ENCODE peak calls at places on chromosomes 11 and 22, in six cellular contexts. One of them, this sample, is unnamed.

GRCh38 chr11:77051511-77051910 is 15.3 kb upstream of the CAPN5 start:
- DNase-seq in heart left ventricle: no peak
- DNase-seq in neural progenitor cell: no peak
- DNase-seq in brain microvascular endothelial cell: no peak
- DNase-seq in PC-9: no peak
- DNase-seq in IMR-90: no peak
- DNase-seq in this sample: no peak

GRCh38 chr11:28690746-28691145 is 582.6 kb downstream of the METTL15 start:
- DNase-seq in neural progenitor cell: no peak
- DNase-seq in brain microvascular endothelial cell: no peak
- DNase-seq in IMR-90: peak; percentile 75
- DNase-seq in heart left ventricle: no peak
- DNase-seq in PC-9: no peak
- DNase-seq in this sample: no peak

GRCh38 chr11:76510060-76511047 is 65.5 kb downstream of the EMSY start:
- DNase-seq in neural progenitor cell: peak; percentile 57
- DNase-seq in brain microvascular endothelial cell: peak; percentile 40
- DNase-seq in IMR-90: peak; percentile 56
- DNase-seq in heart left ventricle: no peak
- DNase-seq in PC-9: no peak
- DNase-seq in this sample: no peak

GRCh38 chr11:64292458-64293254 is 1.6 kb downstream of the KCNK4 start:
- DNase-seq in heart left ventricle: no peak
- DNase-seq in PC-9: no peak
- DNase-seq in IMR-90: no peak
- DNase-seq in brain microvascular endothelial cell: no peak
- DNase-seq in neural progenitor cell: peak; percentile 42
- DNase-seq in this sample: no peak

GRCh38 chr11:123093686-123094085 is 31.8 kb upstream of the HSPA8 start:
- DNase-seq in heart left ventricle: no peak
- DNase-seq in neural progenitor cell: no peak
- DNase-seq in PC-9: no peak
- DNase-seq in IMR-90: no peak
- DNase-seq in brain microvascular endothelial cell: no peak
- DNase-seq in this sample: no peak

GRCh38 chr22:27420817-27421361 is 380.7 kb downstream of the MN1 start:
- DNase-seq in IMR-90: peak; percentile 95
- DNase-seq in brain microvascular endothelial cell: peak; percentile 93
- DNase-seq in heart left ventricle: peak; percentile 86
- DNase-seq in neural progenitor cell: no peak
- DNase-seq in PC-9: peak; percentile 44
- DNase-seq in this sample: peak; percentile 62

GRCh38 chr11:47333526-47333845 is 19.0 kb downstream of the MYBPC3 start:
- DNase-seq in brain microvascular endothelial cell: no peak
- DNase-seq in IMR-90: no peak
- DNase-seq in heart left ventricle: no peak
- DNase-seq in PC-9: no peak
- DNase-seq in neural progenitor cell: peak; percentile 0
- DNase-seq in this sample: no peak

GRCh38 chr11:12845739-12846358 is 163.3 kb upstream of the RASSF10 start:
- DNase-seq in brain microvascular endothelial cell: no peak
- DNase-seq in neural progenitor cell: peak; percentile 72
- DNase-seq in heart left ventricle: peak; percentile 13
- DNase-seq in PC-9: no peak
- DNase-seq in IMR-90: peak; percentile 78
- DNase-seq in this sample: no peak

GRCh38 chr22:37368058-37368457 is 59.2 kb downstream of the ELFN2 start:
- DNase-seq in heart left ventricle: no peak
- DNase-seq in IMR-90: no peak
- DNase-seq in PC-9: no peak
- DNase-seq in brain microvascular endothelial cell: no peak
- DNase-seq in neural progenitor cell: peak; percentile 31
- DNase-seq in this sample: no peak

GRCh38 chr11:127620660-127621059 is 620.1 kb upstream of the KIRREL3 start:
- DNase-seq in brain microvascular endothelial cell: no peak
- DNase-seq in neural progenitor cell: no peak
- DNase-seq in PC-9: no peak
- DNase-seq in IMR-90: peak; percentile 53
- DNase-seq in heart left ventricle: no peak
- DNase-seq in this sample: no peak

GRCh38 chr11:95494856-95495255 is 263.9 kb upstream of the SESN3 start:
- DNase-seq in heart left ventricle: no peak
- DNase-seq in neural progenitor cell: no peak
- DNase-seq in brain microvascular endothelial cell: no peak
- DNase-seq in IMR-90: no peak
- DNase-seq in PC-9: no peak
- DNase-seq in this sample: no peak

GRCh38 chr22:35203583-35203982 is 53.7 kb upstream of the HMGXB4 start:
- DNase-seq in IMR-90: no peak
- DNase-seq in brain microvascular endothelial cell: no peak
- DNase-seq in PC-9: no peak
- DNase-seq in heart left ventricle: no peak
- DNase-seq in neural progenitor cell: no peak
- DNase-seq in this sample: no peak

GRCh38 chr11:35260342-35260985 is 121.5 kb downstream of the CD44 start:
- DNase-seq in neural progenitor cell: no peak
- DNase-seq in PC-9: no peak
- DNase-seq in heart left ventricle: no peak
- DNase-seq in IMR-90: peak; percentile 96
- DNase-seq in brain microvascular endothelial cell: peak; percentile 84
- DNase-seq in this sample: no peak

GRCh38 chr22:38886333-38886732 is 14.3 kb upstream of the CBX6 start:
- DNase-seq in heart left ventricle: no peak
- DNase-seq in neural progenitor cell: no peak
- DNase-seq in PC-9: no peak
- DNase-seq in IMR-90: no peak
- DNase-seq in brain microvascular endothelial cell: peak; percentile 48
- DNase-seq in this sample: no peak

DNA sequence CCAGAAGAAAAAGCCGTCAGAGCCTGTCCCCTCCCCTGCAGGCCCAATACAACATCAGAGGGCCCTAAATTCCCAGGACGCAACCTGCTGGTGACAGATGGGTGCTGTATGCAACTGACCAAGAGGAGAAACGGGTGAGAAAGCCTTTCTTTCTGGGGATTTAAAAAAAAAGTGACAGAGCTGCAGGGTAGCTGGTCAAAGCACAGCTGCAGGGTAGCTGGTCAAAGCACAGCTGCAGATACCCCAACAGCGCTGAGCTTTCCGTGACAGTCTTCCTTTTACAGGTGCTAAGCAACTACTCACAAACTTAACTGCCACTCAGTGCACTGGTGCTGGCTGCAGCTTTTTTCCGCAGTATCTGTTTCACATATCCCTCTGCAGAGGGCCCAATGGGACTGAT is 17.8 kb downstream of the AP1B1 start:
- DNase-seq in PC-9: no peak
- DNase-seq in neural progenitor cell: peak; percentile 60
- DNase-seq in IMR-90: no peak
- DNase-seq in brain microvascular endothelial cell: no peak
- DNase-seq in heart left ventricle: no peak
- DNase-seq in this sample: no peak
- TF ChIP-seq CTCF in PC-9: no peak
- TF ChIP-seq CTCF in neural progenitor cell: peak; percentile 9
- TF ChIP-seq CTCF in IMR-90: no peak
- TF ChIP-seq CTCF in brain microvascular endothelial cell: no peak
- TF ChIP-seq CTCF in heart left ventricle: no peak
- TF ChIP-seq CTCF in this sample: no peak

GRCh38 chr22:43198936-43199335 is 12.0 kb upstream of the TTLL12 start:
- DNase-seq in IMR-90: no peak
- DNase-seq in heart left ventricle: no peak
- DNase-seq in brain microvascular endothelial cell: no peak
- DNase-seq in neural progenitor cell: no peak
- DNase-seq in PC-9: no peak
- DNase-seq in this sample: no peak

GRCh38 chr22:43197271-43197941 is 10.5 kb upstream of the TTLL12 start:
- DNase-seq in heart left ventricle: no peak
- DNase-seq in brain microvascular endothelial cell: no peak
- DNase-seq in neural progenitor cell: no peak
- DNase-seq in PC-9: no peak
- DNase-seq in IMR-90: no peak
- DNase-seq in this sample: no peak

GRCh38 chr22:43199541-43199940 is 12.6 kb upstream of the TTLL12 start:
- DNase-seq in IMR-90: no peak
- DNase-seq in PC-9: no peak
- DNase-seq in neural progenitor cell: no peak
- DNase-seq in brain microvascular endothelial cell: no peak
- DNase-seq in heart left ventricle: no peak
- DNase-seq in this sample: no peak

GRCh38 chr22:43200031-43200430 is 13.1 kb upstream of the TTLL12 start:
- DNase-seq in IMR-90: no peak
- DNase-seq in heart left ventricle: no peak
- DNase-seq in brain microvascular endothelial cell: no peak
- DNase-seq in PC-9: no peak
- DNase-seq in neural progenitor cell: no peak
- DNase-seq in this sample: no peak

GRCh38 chr22:43198126-43198525 is 11.2 kb upstream of the TTLL12 start:
- DNase-seq in IMR-90: no peak
- DNase-seq in neural progenitor cell: no peak
- DNase-seq in PC-9: no peak
- DNase-seq in brain microvascular endothelial cell: no peak
- DNase-seq in heart left ventricle: no peak
- DNase-seq in this sample: no peak
- H3K4me3 ChIP-seq in IMR-90: no peak overlapping the region
- H3K4me3 ChIP-seq in neural progenitor cell: no peak overlapping the region
- H3K4me3 ChIP-seq in PC-9: no peak overlapping the region
- H3K4me3 ChIP-seq in brain microvascular endothelial cell: no peak overlapping the region
- H3K4me3 ChIP-seq in heart left ventricle: no peak overlapping the region
- H3K4me3 ChIP-seq in this sample: no peak overlapping the region

DNA sequence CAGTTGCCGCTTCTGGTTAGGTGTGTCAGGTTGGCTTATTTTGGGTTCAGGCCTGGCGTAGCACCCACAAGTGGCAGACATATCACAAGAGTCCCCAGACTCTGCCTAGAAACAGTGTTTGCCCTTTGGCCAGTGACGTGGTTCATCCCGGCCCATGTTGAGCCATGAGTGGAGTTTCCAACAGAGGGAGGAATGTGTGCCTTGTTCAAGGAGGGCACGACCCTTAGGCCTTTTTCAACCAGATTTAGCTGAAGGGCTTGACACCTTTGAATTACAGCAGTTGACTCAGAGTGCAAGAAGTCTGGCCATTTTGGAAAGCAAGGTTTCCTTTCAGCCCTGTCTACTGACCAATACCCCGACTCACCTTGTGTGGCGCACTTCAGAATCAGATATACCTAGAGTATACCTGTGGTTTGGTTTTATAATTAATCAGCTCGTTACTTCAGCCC is 15.1 kb upstream of the AIFM3 start:
- DNase-seq in neural progenitor cell: peak; percentile 26
- DNase-seq in brain microvascular endothelial cell: no peak
- DNase-seq in heart left ventricle: no peak
- DNase-seq in IMR-90: no peak
- DNase-seq in PC-9: no peak
- DNase-seq in this sample: no peak
- TF ChIP-seq CTCF in neural progenitor cell: no peak
- TF ChIP-seq CTCF in brain microvascular endothelial cell: no peak
- TF ChIP-seq CTCF in heart left ventricle: no peak
- TF ChIP-seq CTCF in IMR-90: no peak
- TF ChIP-seq CTCF in PC-9: no peak
- TF ChIP-seq CTCF in this sample: no peak

GRCh38 chr11:130144721-130145327 is 14.8 kb upstream of the ST14 start:
- DNase-seq in PC-9: no peak
- DNase-seq in heart left ventricle: no peak
- DNase-seq in neural progenitor cell: peak; percentile 40
- DNase-seq in IMR-90: peak; percentile 20
- DNase-seq in brain microvascular endothelial cell: no peak
- DNase-seq in this sample: peak; percentile 29
- H3K4me3 ChIP-seq in PC-9: no peak overlapping the region
- H3K4me3 ChIP-seq in heart left ventricle: no peak overlapping the region
- H3K4me3 ChIP-seq in neural progenitor cell: no peak overlapping the region
- H3K4me3 ChIP-seq in IMR-90: no peak overlapping the region
- H3K4me3 ChIP-seq in brain microvascular endothelial cell: no peak overlapping the region
- H3K4me3 ChIP-seq in this sample: no peak overlapping the region

GRCh38 chr22:44369241-44369652 is 56.5 kb upstream of the SHISAL1 start:
- DNase-seq in brain microvascular endothelial cell: no peak
- DNase-seq in IMR-90: no peak
- DNase-seq in neural progenitor cell: peak; percentile 52
- DNase-seq in PC-9: no peak
- DNase-seq in heart left ventricle: no peak
- DNase-seq in this sample: no peak
- TF ChIP-seq CTCF in brain microvascular endothelial cell: peak; percentile 33
- TF ChIP-seq CTCF in IMR-90: peak; percentile 4
- TF ChIP-seq CTCF in neural progenitor cell: peak; percentile 62
- TF ChIP-seq CTCF in PC-9: peak; percentile 34
- TF ChIP-seq CTCF in heart left ventricle: no peak
- TF ChIP-seq CTCF in this sample: peak; percentile 36

DNA sequence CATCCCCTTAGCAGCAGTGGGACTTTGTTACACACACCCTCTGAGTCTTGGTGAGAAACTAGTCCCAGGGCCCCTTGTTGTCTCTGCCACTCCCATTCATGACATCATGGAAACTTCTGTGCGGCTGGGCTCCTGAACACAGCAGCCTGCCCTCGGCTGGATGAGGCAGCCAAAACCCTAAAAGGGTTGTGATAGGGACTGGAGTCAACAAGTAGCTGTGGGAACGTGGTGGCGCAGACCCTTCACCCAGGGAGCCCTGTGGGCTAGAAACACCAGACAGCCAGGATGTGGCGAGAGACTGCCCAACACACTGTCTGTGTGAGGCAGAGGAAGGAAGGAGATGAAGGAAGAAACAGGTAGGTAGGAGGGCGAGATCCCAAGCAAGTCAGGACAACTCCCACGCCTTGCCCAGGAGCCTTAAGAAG is 3.9 kb downstream of the CD3D start:
- DNase-seq in IMR-90: no peak
- DNase-seq in PC-9: no peak
- DNase-seq in heart left ventricle: no peak
- DNase-seq in brain microvascular endothelial cell: no peak
- DNase-seq in neural progenitor cell: no peak
- DNase-seq in this sample: no peak
- H3K4me3 ChIP-seq in IMR-90: no peak overlapping the region
- H3K4me3 ChIP-seq in PC-9: no peak overlapping the region
- H3K4me3 ChIP-seq in heart left ventricle: no peak overlapping the region
- H3K4me3 ChIP-seq in brain microvascular endothelial cell: no peak overlapping the region
- H3K4me3 ChIP-seq in neural progenitor cell: no peak overlapping the region
- H3K4me3 ChIP-seq in this sample: no peak overlapping the region

GRCh38 chr11:113014262-113014661 is 53.0 kb downstream of the NCAM1 start:
- DNase-seq in PC-9: no peak
- DNase-seq in heart left ventricle: peak; percentile 19
- DNase-seq in brain microvascular endothelial cell: no peak
- DNase-seq in IMR-90: no peak
- DNase-seq in neural progenitor cell: no peak
- DNase-seq in this sample: no peak
- TF ChIP-seq CTCF in PC-9: no peak
- TF ChIP-seq CTCF in heart left ventricle: no peak
- TF ChIP-seq CTCF in brain microvascular endothelial cell: peak; percentile 19
- TF ChIP-seq CTCF in IMR-90: no peak
- TF ChIP-seq CTCF in neural progenitor cell: no peak
- TF ChIP-seq CTCF in this sample: no peak

DNA sequence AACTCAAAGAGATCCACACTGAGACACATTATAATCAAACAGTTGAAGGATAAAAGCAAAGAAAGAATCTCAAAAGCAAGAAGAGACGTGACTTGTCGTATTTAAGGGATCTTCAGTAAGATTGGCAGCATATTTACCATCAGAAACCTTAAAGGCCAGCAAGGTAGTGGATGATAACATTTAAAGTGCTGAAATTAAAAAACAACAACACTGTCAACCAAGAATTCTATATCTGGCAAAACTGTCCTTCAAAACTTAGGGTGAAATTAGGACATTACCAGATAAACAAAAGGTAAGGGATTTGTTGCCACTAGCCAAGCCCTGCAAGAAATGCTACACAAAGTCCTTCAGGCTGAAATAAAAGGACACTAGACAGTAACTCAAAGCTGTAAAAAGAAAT is 11.0 kb upstream of the MUC5B start:
- DNase-seq in IMR-90: no peak
- DNase-seq in brain microvascular endothelial cell: no peak
- DNase-seq in PC-9: no peak
- DNase-seq in heart left ventricle: no peak
- DNase-seq in neural progenitor cell: no peak
- DNase-seq in this sample: no peak
- H3K4me3 ChIP-seq in IMR-90: no peak overlapping the region
- H3K4me3 ChIP-seq in brain microvascular endothelial cell: no peak overlapping the region
- H3K4me3 ChIP-seq in PC-9: no peak overlapping the region
- H3K4me3 ChIP-seq in heart left ventricle: no peak overlapping the region
- H3K4me3 ChIP-seq in neural progenitor cell: no peak overlapping the region
- H3K4me3 ChIP-seq in this sample: no peak overlapping the region